ENCODE peak calls at places on chromosomes 13 and 19, in eight cellular contexts. F is endothelial cell of umbilical vein, Q is HCT116, P is PC-9, G is neural progenitor cell, W is mammary epithelial cell, I is MM.1S, C is astrocyte. L is an unnamed sample.

GRCh38 chr19:55041627-55042343 is 3.7 kb upstream of the GP6 start:
- DNase-seq in F (peak; percentile 74), Q (no peak), P (no peak), G (no peak), W (no peak), I (no peak), C (no peak), L (no peak)

GRCh38 chr19:32651729-32652140 is 23.2 kb downstream of the ANKRD27 start:
- DNase-seq in F (no peak), Q (no peak), P (no peak), G (peak; percentile 81), W (no peak), I (no peak), C (no peak), L (peak; percentile 23)

GRCh38 chr13:99396446-99396845 is 89.2 kb upstream of the GPR183 start:
- DNase-seq in F (no peak), Q (no peak), P (no peak), G (no peak), W (no peak), I (no peak), C (no peak), L (no peak)

GRCh38 chr13:111245781-111246384 is 74.6 kb upstream of the TEX29 start:
- DNase-seq in F (no peak), Q (no peak), P (no peak), G (no peak), W (peak; percentile 37), I (no peak), C (peak; percentile 72), L (peak; percentile 95)

GRCh38 chr19:29714953-29715694 is at the start of gene C19orf12:
- DNase-seq in F (peak; percentile 25), Q (no peak), P (no peak), G (peak; percentile 85), W (peak; percentile 38), I (peak; percentile 61), C (peak; percentile 25), L (peak; percentile 50)

GRCh38 chr19:11279505-11280236 is 16.3 kb upstream of the TSPAN16 start:
- DNase-seq in F (no peak), Q (no peak), P (no peak), G (no peak), W (no peak), I (peak; percentile 70), C (no peak), L (peak; percentile 36)

GRCh38 chr19:15564534-15565168 is 50.4 kb upstream of the CYP4F8 start:
- DNase-seq in F (no peak), Q (no peak), P (no peak), G (no peak), W (no peak), I (no peak), C (no peak), L (no peak)

GRCh38 chr13:48562296-48563066 is 29.6 kb upstream of the RCBTB2 start:
- DNase-seq in F (no peak), Q (no peak), P (no peak), G (no peak), W (peak; percentile 84), I (peak; percentile 91), C (peak; percentile 31), L (no peak)

GRCh38 chr19:55836340-55836739 is at the start of gene NLRP4:
- DNase-seq in F (no peak), Q (no peak), P (peak; percentile 31), G (no peak), W (no peak), I (no peak), C (no peak), L (no peak)

GRCh38 chr13:44160549-44161278 is 212.9 kb upstream of the SERP2 start:
- DNase-seq in F (no peak), Q (no peak), P (no peak), G (no peak), W (peak; percentile 72), I (peak; percentile 19), C (no peak), L (no peak)

GRCh38 chr19:31257025-31257424 is 92.2 kb downstream of the TSHZ3 start:
- DNase-seq in F (no peak), Q (no peak), P (no peak), G (no peak), W (no peak), I (no peak), C (no peak), L (no peak)

DNA sequence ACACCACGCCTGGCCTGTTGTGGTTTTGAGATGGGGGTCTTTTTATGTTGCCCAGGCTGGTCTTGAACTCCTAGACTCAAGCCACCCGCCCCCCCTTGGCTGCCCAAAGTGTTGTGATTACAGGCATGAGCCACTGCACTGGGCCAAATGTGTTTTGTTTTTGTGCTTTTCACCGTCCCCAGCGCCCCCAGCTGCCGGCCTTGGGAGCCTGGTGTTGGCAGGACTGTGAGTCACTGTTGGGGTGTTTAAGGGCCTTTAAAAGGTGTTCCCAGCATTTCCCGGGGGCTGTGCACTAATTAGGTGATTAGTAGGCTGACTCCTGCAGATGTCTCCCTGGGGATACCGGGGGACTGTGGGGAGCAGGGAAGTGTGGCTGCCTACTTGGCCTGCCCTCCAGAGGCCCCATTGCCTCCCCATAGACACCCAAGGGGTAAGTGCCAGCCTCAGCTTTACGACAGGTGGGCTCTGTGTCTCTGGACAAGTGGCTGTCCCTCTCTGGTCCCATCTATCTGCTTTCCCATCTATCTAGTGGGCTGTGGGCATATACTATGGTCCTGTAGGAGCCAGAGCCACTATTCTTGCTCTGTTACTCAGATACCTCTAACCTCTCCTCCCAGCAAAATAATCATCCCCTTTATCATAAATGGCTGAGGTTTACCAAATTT is 11.8 kb upstream of the TLE5 start:
- DNase-seq in F (no peak), Q (no peak), P (no peak), G (no peak), W (no peak), I (no peak), C (no peak), L (no peak)
- TF ChIP-seq CTCF in F (no peak), Q (peak; percentile 41), P (no peak), G (no peak), W (peak; percentile 13), I (no peak), C (no peak), L (no peak)

GRCh38 chr19:18945297-18945696 is 4.3 kb upstream of the HOMER3 start:
- DNase-seq in F (no peak), Q (no peak), P (no peak), G (no peak), W (no peak), I (no peak), C (no peak), L (no peak)

GRCh38 chr19:18948075-18948975 is 7.3 kb upstream of the HOMER3 start:
- DNase-seq in F (no peak), Q (no peak), P (no peak), G (no peak), W (peak; percentile 35), I (no peak), C (no peak), L (no peak)

GRCh38 chr19:18948976-18949356 is 7.9 kb upstream of the HOMER3 start:
- DNase-seq in F (no peak), Q (no peak), P (no peak), G (no peak), W (no peak), I (no peak), C (no peak), L (no peak)

GRCh38 chr19:18946918-18947317 is 5.9 kb upstream of the HOMER3 start:
- DNase-seq in F (no peak), Q (no peak), P (no peak), G (no peak), W (no peak), I (peak; percentile 75), C (no peak), L (no peak)

DNA sequence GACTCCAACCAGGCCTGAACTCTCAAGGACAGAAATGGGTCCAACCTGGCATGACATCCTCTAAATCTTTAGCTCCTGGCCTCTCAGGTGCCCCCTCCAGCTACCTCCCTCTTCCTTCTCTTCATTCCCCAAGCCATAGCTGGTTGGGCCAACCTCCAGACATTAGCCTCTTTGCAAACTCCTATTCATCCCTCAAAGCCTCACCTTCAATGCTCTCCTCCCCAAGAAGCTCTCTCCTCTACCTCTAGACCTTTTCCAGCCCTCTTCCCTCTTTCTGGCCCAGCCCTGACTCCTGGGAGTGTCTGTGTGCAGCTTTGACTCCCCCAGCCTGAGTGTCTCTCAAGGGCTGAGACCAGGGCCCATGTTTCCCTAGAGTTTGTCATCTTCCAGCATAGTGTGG is 5.3 kb upstream of the HOMER3 start:
- DNase-seq in F (no peak), Q (no peak), P (no peak), G (no peak), W (no peak), I (no peak), C (no peak), L (no peak)
- H3K4me2 ChIP-seq in F (no peak overlapping the region), Q (no peak overlapping the region), P (no peak overlapping the region), G (no peak overlapping the region), W (no peak overlapping the region), I (peak overlapping the region; percentile 58), C (no peak overlapping the region), L (no peak overlapping the region)

GRCh38 chr19:2254052-2254872 is 2.0 kb downstream of the JSRP1 start:
- DNase-seq in F (peak; percentile 51), Q (no peak), P (no peak), G (peak; percentile 84), W (no peak), I (no peak), C (no peak), L (no peak)

GRCh38 chr19:2252481-2253105 is 3.5 kb downstream of the AMH start:
- DNase-seq in F (no peak), Q (no peak), P (no peak), G (peak; percentile 16), W (no peak), I (no peak), C (no peak), L (no peak)

GRCh38 chr19:2255982-2256685 is at the start of gene JSRP1:
- DNase-seq in F (no peak), Q (no peak), P (no peak), G (no peak), W (no peak), I (peak; percentile 92), C (no peak), L (no peak)

GRCh38 chr19:2253106-2254051 is 2.8 kb downstream of the JSRP1 start:
- DNase-seq in F (no peak), Q (no peak), P (no peak), G (peak; percentile 83), W (no peak), I (no peak), C (no peak), L (no peak)

DNA sequence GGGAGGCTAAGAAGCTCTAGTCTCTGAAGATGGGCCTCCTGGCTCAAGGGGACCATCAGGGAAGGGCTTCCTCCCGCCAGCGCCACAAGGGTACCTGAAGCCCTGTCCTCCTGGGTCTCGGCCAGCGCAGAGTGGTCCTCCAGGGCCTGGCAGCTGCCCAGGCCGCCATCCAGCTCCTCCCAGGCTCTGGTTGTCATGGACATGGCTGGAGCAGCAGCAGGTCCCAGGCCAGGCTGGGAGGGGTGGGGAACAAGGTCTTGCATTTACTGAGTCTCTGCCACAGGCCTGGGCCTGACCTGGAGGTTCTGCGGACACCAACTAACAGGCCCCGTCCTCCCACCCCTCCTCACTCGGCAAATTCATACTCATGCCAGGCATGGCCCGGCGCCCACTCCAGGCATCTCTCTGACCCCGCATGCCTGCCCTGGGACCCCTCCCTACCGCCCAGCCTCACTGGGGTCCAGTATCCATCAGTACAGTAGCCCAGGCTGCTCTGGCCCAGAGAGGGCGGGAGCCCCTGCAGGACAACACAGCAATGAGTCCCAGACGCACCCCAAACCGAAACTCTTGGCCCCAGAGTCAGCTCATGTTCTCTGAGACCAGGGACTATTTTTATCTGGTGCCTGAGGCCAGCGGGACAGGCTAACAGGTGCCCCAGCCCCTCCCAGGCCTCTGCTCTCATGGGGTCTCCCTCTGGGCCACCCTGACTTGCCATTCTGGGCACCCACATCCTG is 938 bp downstream of the JSRP1 start:
- DNase-seq in F (no peak), Q (no peak), P (no peak), G (no peak), W (no peak), I (peak; percentile 90), C (no peak), L (no peak)
- TF ChIP-seq EZH2 in F (no peak), Q (no peak), P (no peak), G (no peak), W (no peak), I (no peak), C (no peak), L (no peak)

GRCh38 chr13:95643471-95643813 is 1.1 kb downstream of the DZIP1 start:
- DNase-seq in F (no peak), Q (no peak), P (no peak), G (peak; percentile 53), W (peak; percentile 57), I (no peak), C (peak; percentile 46), L (peak; percentile 60)
- TF ChIP-seq CTCF in F (no peak), Q (no peak), P (no peak), G (no peak), W (no peak), I (no peak), C (no peak), L (no peak)